ENCODE peak calls at places on chromosomes 4 and X, in eight cellular contexts. One of them, this sample, is unnamed.

GRCh38 chr4:76215120-76215519 is 1.5 kb upstream of the SCARB2 start:
- DNase-seq in stimulated activated CD4-positive, alpha-beta T cell treated with anti-CD3 and anti-CD28 coated beads, TNF-alpha, amount 100 ng/mL, for 48 hours: no peak
- DNase-seq in T follicular helper cell: no peak
- DNase-seq in MCF 10A: no peak
- DNase-seq in A549: no peak
- DNase-seq in activated CD4-positive, alpha-beta T cell treated with anti-CD3 and anti-CD28 coated beads, Interleukin-2, amount 50 U/mL, for 1 hour: no peak
- DNase-seq in T-helper 1 cell: no peak
- DNase-seq in Peyer's patch: no peak
- DNase-seq in this sample: no peak

GRCh38 chr4:187128226-187128625 is 404.6 kb upstream of the FAT1 start:
- DNase-seq in stimulated activated CD4-positive, alpha-beta T cell treated with anti-CD3 and anti-CD28 coated beads, TNF-alpha, amount 100 ng/mL, for 48 hours: no peak
- DNase-seq in T follicular helper cell: no peak
- DNase-seq in MCF 10A: peak
- DNase-seq in A549: no peak
- DNase-seq in activated CD4-positive, alpha-beta T cell treated with anti-CD3 and anti-CD28 coated beads, Interleukin-2, amount 50 U/mL, for 1 hour: no peak
- DNase-seq in T-helper 1 cell: no peak
- DNase-seq in Peyer's patch: no peak
- DNase-seq in this sample: peak

GRCh38 chrX:136185409-136186022 is 38.2 kb downstream of the FHL1 start:
- DNase-seq in stimulated activated CD4-positive, alpha-beta T cell treated with anti-CD3 and anti-CD28 coated beads, TNF-alpha, amount 100 ng/mL, for 48 hours: no peak
- DNase-seq in T follicular helper cell: no peak
- DNase-seq in MCF 10A: peak
- DNase-seq in A549: peak
- DNase-seq in activated CD4-positive, alpha-beta T cell treated with anti-CD3 and anti-CD28 coated beads, Interleukin-2, amount 50 U/mL, for 1 hour: no peak
- DNase-seq in T-helper 1 cell: no peak
- DNase-seq in Peyer's patch: no peak
- DNase-seq in this sample: peak

GRCh38 chr4:140726776-140727500 is 29.2 kb downstream of the TBC1D9 start:
- DNase-seq in stimulated activated CD4-positive, alpha-beta T cell treated with anti-CD3 and anti-CD28 coated beads, TNF-alpha, amount 100 ng/mL, for 48 hours: no peak
- DNase-seq in T follicular helper cell: no peak
- DNase-seq in MCF 10A: peak
- DNase-seq in A549: peak
- DNase-seq in activated CD4-positive, alpha-beta T cell treated with anti-CD3 and anti-CD28 coated beads, Interleukin-2, amount 50 U/mL, for 1 hour: no peak
- DNase-seq in T-helper 1 cell: no peak
- DNase-seq in Peyer's patch: no peak
- DNase-seq in this sample: no peak

GRCh38 chrX:70025464-70025863 is 24.3 kb downstream of the AWAT2 start:
- DNase-seq in stimulated activated CD4-positive, alpha-beta T cell treated with anti-CD3 and anti-CD28 coated beads, TNF-alpha, amount 100 ng/mL, for 48 hours: no peak
- DNase-seq in T follicular helper cell: no peak
- DNase-seq in MCF 10A: no peak
- DNase-seq in A549: no peak
- DNase-seq in activated CD4-positive, alpha-beta T cell treated with anti-CD3 and anti-CD28 coated beads, Interleukin-2, amount 50 U/mL, for 1 hour: no peak
- DNase-seq in T-helper 1 cell: no peak
- DNase-seq in Peyer's patch: no peak
- DNase-seq in this sample: no peak

GRCh38 chrX:145405012-145405411 is 157.7 kb downstream of the SPANXN1 start:
- DNase-seq in stimulated activated CD4-positive, alpha-beta T cell treated with anti-CD3 and anti-CD28 coated beads, TNF-alpha, amount 100 ng/mL, for 48 hours: no peak
- DNase-seq in T follicular helper cell: no peak
- DNase-seq in MCF 10A: peak
- DNase-seq in A549: peak
- DNase-seq in activated CD4-positive, alpha-beta T cell treated with anti-CD3 and anti-CD28 coated beads, Interleukin-2, amount 50 U/mL, for 1 hour: no peak
- DNase-seq in T-helper 1 cell: no peak
- DNase-seq in Peyer's patch: no peak
- DNase-seq in this sample: peak

GRCh38 chr4:88009871-88010270 is 2.4 kb downstream of the PKD2 start:
- DNase-seq in stimulated activated CD4-positive, alpha-beta T cell treated with anti-CD3 and anti-CD28 coated beads, TNF-alpha, amount 100 ng/mL, for 48 hours: no peak
- DNase-seq in T follicular helper cell: no peak
- DNase-seq in MCF 10A: no peak
- DNase-seq in A549: no peak
- DNase-seq in activated CD4-positive, alpha-beta T cell treated with anti-CD3 and anti-CD28 coated beads, Interleukin-2, amount 50 U/mL, for 1 hour: no peak
- DNase-seq in T-helper 1 cell: no peak
- DNase-seq in Peyer's patch: no peak
- DNase-seq in this sample: no peak

GRCh38 chr4:138919094-138919936 is 96.3 kb upstream of the NOCT start:
- DNase-seq in stimulated activated CD4-positive, alpha-beta T cell treated with anti-CD3 and anti-CD28 coated beads, TNF-alpha, amount 100 ng/mL, for 48 hours: peak
- DNase-seq in T follicular helper cell: peak
- DNase-seq in MCF 10A: peak
- DNase-seq in A549: peak
- DNase-seq in activated CD4-positive, alpha-beta T cell treated with anti-CD3 and anti-CD28 coated beads, Interleukin-2, amount 50 U/mL, for 1 hour: peak
- DNase-seq in T-helper 1 cell: no peak
- DNase-seq in Peyer's patch: no peak
- DNase-seq in this sample: peak

GRCh38 chr4:112284166-112284565 is 1.5 kb downstream of the TIFA start:
- DNase-seq in stimulated activated CD4-positive, alpha-beta T cell treated with anti-CD3 and anti-CD28 coated beads, TNF-alpha, amount 100 ng/mL, for 48 hours: no peak
- DNase-seq in T follicular helper cell: no peak
- DNase-seq in MCF 10A: peak
- DNase-seq in A549: no peak
- DNase-seq in activated CD4-positive, alpha-beta T cell treated with anti-CD3 and anti-CD28 coated beads, Interleukin-2, amount 50 U/mL, for 1 hour: no peak
- DNase-seq in T-helper 1 cell: no peak
- DNase-seq in Peyer's patch: no peak
- DNase-seq in this sample: no peak

GRCh38 chr4:3045500-3045850 is 28.9 kb downstream of the HTT-AS start:
- DNase-seq in stimulated activated CD4-positive, alpha-beta T cell treated with anti-CD3 and anti-CD28 coated beads, TNF-alpha, amount 100 ng/mL, for 48 hours: peak
- DNase-seq in T follicular helper cell: peak
- DNase-seq in MCF 10A: no peak
- DNase-seq in A549: no peak
- DNase-seq in activated CD4-positive, alpha-beta T cell treated with anti-CD3 and anti-CD28 coated beads, Interleukin-2, amount 50 U/mL, for 1 hour: peak
- DNase-seq in T-helper 1 cell: peak
- DNase-seq in Peyer's patch: peak
- DNase-seq in this sample: peak

GRCh38 chr4:112532267-112532666 is 16.3 kb upstream of the NEUROG2 start:
- DNase-seq in stimulated activated CD4-positive, alpha-beta T cell treated with anti-CD3 and anti-CD28 coated beads, TNF-alpha, amount 100 ng/mL, for 48 hours: no peak
- DNase-seq in T follicular helper cell: no peak
- DNase-seq in MCF 10A: peak
- DNase-seq in A549: no peak
- DNase-seq in activated CD4-positive, alpha-beta T cell treated with anti-CD3 and anti-CD28 coated beads, Interleukin-2, amount 50 U/mL, for 1 hour: no peak
- DNase-seq in T-helper 1 cell: no peak
- DNase-seq in Peyer's patch: no peak
- DNase-seq in this sample: peak

GRCh38 chr4:89288430-89288829 is 19.2 kb downstream of the GPRIN3 start:
- DNase-seq in stimulated activated CD4-positive, alpha-beta T cell treated with anti-CD3 and anti-CD28 coated beads, TNF-alpha, amount 100 ng/mL, for 48 hours: no peak
- DNase-seq in T follicular helper cell: no peak
- DNase-seq in MCF 10A: no peak
- DNase-seq in A549: no peak
- DNase-seq in activated CD4-positive, alpha-beta T cell treated with anti-CD3 and anti-CD28 coated beads, Interleukin-2, amount 50 U/mL, for 1 hour: no peak
- DNase-seq in T-helper 1 cell: no peak
- DNase-seq in Peyer's patch: no peak
- DNase-seq in this sample: no peak

GRCh38 chrX:64894454-64895038 is 81.7 kb downstream of the ZC4H2 start:
- DNase-seq in stimulated activated CD4-positive, alpha-beta T cell treated with anti-CD3 and anti-CD28 coated beads, TNF-alpha, amount 100 ng/mL, for 48 hours: no peak
- DNase-seq in T follicular helper cell: peak
- DNase-seq in MCF 10A: peak
- DNase-seq in A549: no peak
- DNase-seq in activated CD4-positive, alpha-beta T cell treated with anti-CD3 and anti-CD28 coated beads, Interleukin-2, amount 50 U/mL, for 1 hour: peak
- DNase-seq in T-helper 1 cell: no peak
- DNase-seq in Peyer's patch: peak
- DNase-seq in this sample: no peak

GRCh38 chr4:118265312-118266144 is 87.3 kb downstream of the PRSS12 start:
- DNase-seq in stimulated activated CD4-positive, alpha-beta T cell treated with anti-CD3 and anti-CD28 coated beads, TNF-alpha, amount 100 ng/mL, for 48 hours: no peak
- DNase-seq in T follicular helper cell: no peak
- DNase-seq in MCF 10A: no peak
- DNase-seq in A549: no peak
- DNase-seq in activated CD4-positive, alpha-beta T cell treated with anti-CD3 and anti-CD28 coated beads, Interleukin-2, amount 50 U/mL, for 1 hour: no peak
- DNase-seq in T-helper 1 cell: no peak
- DNase-seq in Peyer's patch: no peak
- DNase-seq in this sample: no peak

GRCh38 chrX:2576793-2577192 is 76.0 kb upstream of the DHRSX start:
- DNase-seq in stimulated activated CD4-positive, alpha-beta T cell treated with anti-CD3 and anti-CD28 coated beads, TNF-alpha, amount 100 ng/mL, for 48 hours: no peak
- DNase-seq in T follicular helper cell: no peak
- DNase-seq in MCF 10A: peak
- DNase-seq in A549: peak
- DNase-seq in activated CD4-positive, alpha-beta T cell treated with anti-CD3 and anti-CD28 coated beads, Interleukin-2, amount 50 U/mL, for 1 hour: no peak
- DNase-seq in T-helper 1 cell: no peak
- DNase-seq in Peyer's patch: no peak
- DNase-seq in this sample: no peak

GRCh38 chr4:76198411-76199237 is 15.0 kb downstream of the SCARB2 start:
- DNase-seq in stimulated activated CD4-positive, alpha-beta T cell treated with anti-CD3 and anti-CD28 coated beads, TNF-alpha, amount 100 ng/mL, for 48 hours: no peak
- DNase-seq in T follicular helper cell: no peak
- DNase-seq in MCF 10A: peak
- DNase-seq in A549: no peak
- DNase-seq in activated CD4-positive, alpha-beta T cell treated with anti-CD3 and anti-CD28 coated beads, Interleukin-2, amount 50 U/mL, for 1 hour: no peak
- DNase-seq in T-helper 1 cell: no peak
- DNase-seq in Peyer's patch: peak
- DNase-seq in this sample: peak

GRCh38 chrX:17829526-17829925 is 31.6 kb downstream of the RAI2 start:
- DNase-seq in stimulated activated CD4-positive, alpha-beta T cell treated with anti-CD3 and anti-CD28 coated beads, TNF-alpha, amount 100 ng/mL, for 48 hours: no peak
- DNase-seq in T follicular helper cell: no peak
- DNase-seq in MCF 10A: no peak
- DNase-seq in A549: no peak
- DNase-seq in activated CD4-positive, alpha-beta T cell treated with anti-CD3 and anti-CD28 coated beads, Interleukin-2, amount 50 U/mL, for 1 hour: no peak
- DNase-seq in T-helper 1 cell: no peak
- DNase-seq in Peyer's patch: no peak
- DNase-seq in this sample: no peak

GRCh38 chrX:47619486-47620302 is at the start of gene SYN1:
- DNase-seq in stimulated activated CD4-positive, alpha-beta T cell treated with anti-CD3 and anti-CD28 coated beads, TNF-alpha, amount 100 ng/mL, for 48 hours: peak
- DNase-seq in T follicular helper cell: peak
- DNase-seq in MCF 10A: peak
- DNase-seq in A549: peak
- DNase-seq in activated CD4-positive, alpha-beta T cell treated with anti-CD3 and anti-CD28 coated beads, Interleukin-2, amount 50 U/mL, for 1 hour: peak
- DNase-seq in T-helper 1 cell: peak
- DNase-seq in Peyer's patch: peak
- DNase-seq in this sample: peak

GRCh38 chr4:151806511-151806927 is 45.7 kb upstream of the GATB start:
- DNase-seq in stimulated activated CD4-positive, alpha-beta T cell treated with anti-CD3 and anti-CD28 coated beads, TNF-alpha, amount 100 ng/mL, for 48 hours: no peak
- DNase-seq in T follicular helper cell: no peak
- DNase-seq in MCF 10A: peak
- DNase-seq in A549: no peak
- DNase-seq in activated CD4-positive, alpha-beta T cell treated with anti-CD3 and anti-CD28 coated beads, Interleukin-2, amount 50 U/mL, for 1 hour: no peak
- DNase-seq in T-helper 1 cell: no peak
- DNase-seq in Peyer's patch: no peak
- DNase-seq in this sample: peak

GRCh38 chr4:133592106-133592505 is 443.0 kb downstream of the PCDH10 start:
- DNase-seq in stimulated activated CD4-positive, alpha-beta T cell treated with anti-CD3 and anti-CD28 coated beads, TNF-alpha, amount 100 ng/mL, for 48 hours: no peak
- DNase-seq in T follicular helper cell: no peak
- DNase-seq in MCF 10A: no peak
- DNase-seq in A549: no peak
- DNase-seq in activated CD4-positive, alpha-beta T cell treated with anti-CD3 and anti-CD28 coated beads, Interleukin-2, amount 50 U/mL, for 1 hour: no peak
- DNase-seq in T-helper 1 cell: no peak
- DNase-seq in Peyer's patch: no peak
- DNase-seq in this sample: no peak

GRCh38 chr4:2341261-2341841 is 77.1 kb downstream of the ZFYVE28 start:
- DNase-seq in stimulated activated CD4-positive, alpha-beta T cell treated with anti-CD3 and anti-CD28 coated beads, TNF-alpha, amount 100 ng/mL, for 48 hours: no peak
- DNase-seq in T follicular helper cell: no peak
- DNase-seq in MCF 10A: no peak
- DNase-seq in A549: no peak
- DNase-seq in activated CD4-positive, alpha-beta T cell treated with anti-CD3 and anti-CD28 coated beads, Interleukin-2, amount 50 U/mL, for 1 hour: no peak
- DNase-seq in T-helper 1 cell: no peak
- DNase-seq in Peyer's patch: peak
- DNase-seq in this sample: no peak

GRCh38 chrX:53716328-53717088 is 30.0 kb upstream of the HUWE1 start:
- DNase-seq in stimulated activated CD4-positive, alpha-beta T cell treated with anti-CD3 and anti-CD28 coated beads, TNF-alpha, amount 100 ng/mL, for 48 hours: no peak
- DNase-seq in T follicular helper cell: peak
- DNase-seq in MCF 10A: no peak
- DNase-seq in A549: no peak
- DNase-seq in activated CD4-positive, alpha-beta T cell treated with anti-CD3 and anti-CD28 coated beads, Interleukin-2, amount 50 U/mL, for 1 hour: peak
- DNase-seq in T-helper 1 cell: peak
- DNase-seq in Peyer's patch: peak
- DNase-seq in this sample: peak

GRCh38 chrX:23389196-23389792 is 54.6 kb downstream of the PTCHD1 start:
- DNase-seq in stimulated activated CD4-positive, alpha-beta T cell treated with anti-CD3 and anti-CD28 coated beads, TNF-alpha, amount 100 ng/mL, for 48 hours: no peak
- DNase-seq in T follicular helper cell: no peak
- DNase-seq in MCF 10A: no peak
- DNase-seq in A549: no peak
- DNase-seq in activated CD4-positive, alpha-beta T cell treated with anti-CD3 and anti-CD28 coated beads, Interleukin-2, amount 50 U/mL, for 1 hour: no peak
- DNase-seq in T-helper 1 cell: no peak
- DNase-seq in Peyer's patch: no peak
- DNase-seq in this sample: no peak